ENCODE peak calls at places on chromosome 3, in six cellular contexts. One of them, this sample, is unnamed.

GRCh38 chr3:57974796-57975388 is 33.3 kb upstream of the FLNB start:
- ATAC-seq in activated T-cell treated with anti-CD3 and anti-CD28 coated beads, Interleukin-2, amount 50 U/mL, for 4 hours: no peak
- ATAC-seq in upper lobe of left lung: peak; percentile 94
- ATAC-seq in left cardiac atrium: peak; percentile 64
- ATAC-seq in activated CD8-positive, alpha-beta memory T cell treated with anti-CD3 and anti-CD28 coated beads, Interleukin-2, amount 10 ng/mL, durations not matched to agents 7 days and 5 days: no peak
- ATAC-seq in GM12878: no peak
- ATAC-seq in this sample: peak; percentile 74

GRCh38 chr3:110164632-110165240 is 827.4 kb upstream of the DPPA4 start:
- ATAC-seq in activated T-cell treated with anti-CD3 and anti-CD28 coated beads, Interleukin-2, amount 50 U/mL, for 4 hours: no peak
- ATAC-seq in upper lobe of left lung: no peak
- ATAC-seq in left cardiac atrium: no peak
- ATAC-seq in activated CD8-positive, alpha-beta memory T cell treated with anti-CD3 and anti-CD28 coated beads, Interleukin-2, amount 10 ng/mL, durations not matched to agents 7 days and 5 days: no peak
- ATAC-seq in GM12878: no peak
- ATAC-seq in this sample: no peak

GRCh38 chr3:114698355-114699105 is 404.7 kb downstream of the TIGIT start:
- ATAC-seq in activated T-cell treated with anti-CD3 and anti-CD28 coated beads, Interleukin-2, amount 50 U/mL, for 4 hours: no peak
- ATAC-seq in upper lobe of left lung: no peak
- ATAC-seq in left cardiac atrium: no peak
- ATAC-seq in activated CD8-positive, alpha-beta memory T cell treated with anti-CD3 and anti-CD28 coated beads, Interleukin-2, amount 10 ng/mL, durations not matched to agents 7 days and 5 days: no peak
- ATAC-seq in GM12878: no peak
- ATAC-seq in this sample: no peak

GRCh38 chr3:186284661-186285060 is 77.4 kb downstream of the DGKG start:
- ATAC-seq in activated T-cell treated with anti-CD3 and anti-CD28 coated beads, Interleukin-2, amount 50 U/mL, for 4 hours: no peak
- ATAC-seq in upper lobe of left lung: no peak
- ATAC-seq in left cardiac atrium: no peak
- ATAC-seq in activated CD8-positive, alpha-beta memory T cell treated with anti-CD3 and anti-CD28 coated beads, Interleukin-2, amount 10 ng/mL, durations not matched to agents 7 days and 5 days: no peak
- ATAC-seq in GM12878: no peak
- ATAC-seq in this sample: no peak

GRCh38 chr3:27978440-27978839 is 256.3 kb upstream of the EOMES start:
- ATAC-seq in activated T-cell treated with anti-CD3 and anti-CD28 coated beads, Interleukin-2, amount 50 U/mL, for 4 hours: no peak
- ATAC-seq in upper lobe of left lung: no peak
- ATAC-seq in left cardiac atrium: no peak
- ATAC-seq in activated CD8-positive, alpha-beta memory T cell treated with anti-CD3 and anti-CD28 coated beads, Interleukin-2, amount 10 ng/mL, durations not matched to agents 7 days and 5 days: no peak
- ATAC-seq in GM12878: peak; percentile 58
- ATAC-seq in this sample: no peak

GRCh38 chr3:166177130-166177529 is 339.9 kb upstream of the BCHE start:
- ATAC-seq in activated T-cell treated with anti-CD3 and anti-CD28 coated beads, Interleukin-2, amount 50 U/mL, for 4 hours: no peak
- ATAC-seq in upper lobe of left lung: no peak
- ATAC-seq in left cardiac atrium: no peak
- ATAC-seq in activated CD8-positive, alpha-beta memory T cell treated with anti-CD3 and anti-CD28 coated beads, Interleukin-2, amount 10 ng/mL, durations not matched to agents 7 days and 5 days: no peak
- ATAC-seq in GM12878: peak; percentile 22
- ATAC-seq in this sample: no peak

GRCh38 chr3:194194051-194194756 is 58.3 kb downstream of the HES1 start:
- ATAC-seq in activated T-cell treated with anti-CD3 and anti-CD28 coated beads, Interleukin-2, amount 50 U/mL, for 4 hours: no peak
- ATAC-seq in upper lobe of left lung: no peak
- ATAC-seq in left cardiac atrium: peak; percentile 21
- ATAC-seq in activated CD8-positive, alpha-beta memory T cell treated with anti-CD3 and anti-CD28 coated beads, Interleukin-2, amount 10 ng/mL, durations not matched to agents 7 days and 5 days: no peak
- ATAC-seq in GM12878: peak; percentile 55
- ATAC-seq in this sample: no peak

GRCh38 chr3:53970656-53971055 is 79.0 kb upstream of the SELENOK start:
- ATAC-seq in activated T-cell treated with anti-CD3 and anti-CD28 coated beads, Interleukin-2, amount 50 U/mL, for 4 hours: no peak
- ATAC-seq in upper lobe of left lung: no peak
- ATAC-seq in left cardiac atrium: no peak
- ATAC-seq in activated CD8-positive, alpha-beta memory T cell treated with anti-CD3 and anti-CD28 coated beads, Interleukin-2, amount 10 ng/mL, durations not matched to agents 7 days and 5 days: no peak
- ATAC-seq in GM12878: no peak
- ATAC-seq in this sample: no peak

GRCh38 chr3:171183042-171183441 is 156.5 kb upstream of the SLC2A2 start:
- ATAC-seq in activated T-cell treated with anti-CD3 and anti-CD28 coated beads, Interleukin-2, amount 50 U/mL, for 4 hours: no peak
- ATAC-seq in upper lobe of left lung: peak; percentile 17
- ATAC-seq in left cardiac atrium: peak; percentile 23
- ATAC-seq in activated CD8-positive, alpha-beta memory T cell treated with anti-CD3 and anti-CD28 coated beads, Interleukin-2, amount 10 ng/mL, durations not matched to agents 7 days and 5 days: no peak
- ATAC-seq in GM12878: no peak
- ATAC-seq in this sample: no peak

GRCh38 chr3:189170559-189170958 is 1.2 kb upstream of the TPRG1 start:
- ATAC-seq in activated T-cell treated with anti-CD3 and anti-CD28 coated beads, Interleukin-2, amount 50 U/mL, for 4 hours: no peak
- ATAC-seq in upper lobe of left lung: no peak
- ATAC-seq in left cardiac atrium: no peak
- ATAC-seq in activated CD8-positive, alpha-beta memory T cell treated with anti-CD3 and anti-CD28 coated beads, Interleukin-2, amount 10 ng/mL, durations not matched to agents 7 days and 5 days: no peak
- ATAC-seq in GM12878: no peak
- ATAC-seq in this sample: no peak

GRCh38 chr3:71355862-71356261 is 227.7 kb downstream of the FOXP1 start:
- ATAC-seq in activated T-cell treated with anti-CD3 and anti-CD28 coated beads, Interleukin-2, amount 50 U/mL, for 4 hours: peak; percentile 24
- ATAC-seq in upper lobe of left lung: no peak
- ATAC-seq in left cardiac atrium: no peak
- ATAC-seq in activated CD8-positive, alpha-beta memory T cell treated with anti-CD3 and anti-CD28 coated beads, Interleukin-2, amount 10 ng/mL, durations not matched to agents 7 days and 5 days: no peak
- ATAC-seq in GM12878: peak; percentile 21
- ATAC-seq in this sample: no peak

GRCh38 chr3:38472342-38472741 is 18.7 kb downstream of the ACVR2B start:
- ATAC-seq in activated T-cell treated with anti-CD3 and anti-CD28 coated beads, Interleukin-2, amount 50 U/mL, for 4 hours: no peak
- ATAC-seq in upper lobe of left lung: no peak
- ATAC-seq in left cardiac atrium: no peak
- ATAC-seq in activated CD8-positive, alpha-beta memory T cell treated with anti-CD3 and anti-CD28 coated beads, Interleukin-2, amount 10 ng/mL, durations not matched to agents 7 days and 5 days: no peak
- ATAC-seq in GM12878: no peak
- ATAC-seq in this sample: no peak

GRCh38 chr3:14274999-14275961 is 96.7 kb downstream of the LSM3 start:
- ATAC-seq in activated T-cell treated with anti-CD3 and anti-CD28 coated beads, Interleukin-2, amount 50 U/mL, for 4 hours: no peak
- ATAC-seq in upper lobe of left lung: no peak
- ATAC-seq in left cardiac atrium: no peak
- ATAC-seq in activated CD8-positive, alpha-beta memory T cell treated with anti-CD3 and anti-CD28 coated beads, Interleukin-2, amount 10 ng/mL, durations not matched to agents 7 days and 5 days: no peak
- ATAC-seq in GM12878: peak; percentile 42
- ATAC-seq in this sample: no peak

GRCh38 chr3:56885879-56886647 is 84.3 kb upstream of the ARHGEF3 start:
- ATAC-seq in activated T-cell treated with anti-CD3 and anti-CD28 coated beads, Interleukin-2, amount 50 U/mL, for 4 hours: peak; percentile 71
- ATAC-seq in upper lobe of left lung: no peak
- ATAC-seq in left cardiac atrium: no peak
- ATAC-seq in activated CD8-positive, alpha-beta memory T cell treated with anti-CD3 and anti-CD28 coated beads, Interleukin-2, amount 10 ng/mL, durations not matched to agents 7 days and 5 days: peak; percentile 37
- ATAC-seq in GM12878: no peak
- ATAC-seq in this sample: no peak

GRCh38 chr3:11145888-11146287 is 8.4 kb upstream of the HRH1 start:
- ATAC-seq in activated T-cell treated with anti-CD3 and anti-CD28 coated beads, Interleukin-2, amount 50 U/mL, for 4 hours: no peak
- ATAC-seq in upper lobe of left lung: no peak
- ATAC-seq in left cardiac atrium: no peak
- ATAC-seq in activated CD8-positive, alpha-beta memory T cell treated with anti-CD3 and anti-CD28 coated beads, Interleukin-2, amount 10 ng/mL, durations not matched to agents 7 days and 5 days: no peak
- ATAC-seq in GM12878: no peak
- ATAC-seq in this sample: no peak

GRCh38 chr3:152315623-152316022 is 46.9 kb downstream of the MBNL1 start:
- ATAC-seq in activated T-cell treated with anti-CD3 and anti-CD28 coated beads, Interleukin-2, amount 50 U/mL, for 4 hours: no peak
- ATAC-seq in upper lobe of left lung: no peak
- ATAC-seq in left cardiac atrium: peak; percentile 25
- ATAC-seq in activated CD8-positive, alpha-beta memory T cell treated with anti-CD3 and anti-CD28 coated beads, Interleukin-2, amount 10 ng/mL, durations not matched to agents 7 days and 5 days: no peak
- ATAC-seq in GM12878: no peak
- ATAC-seq in this sample: peak; percentile 31

GRCh38 chr3:190865828-190866227 is 3.3 kb upstream of the GMNC start:
- ATAC-seq in activated T-cell treated with anti-CD3 and anti-CD28 coated beads, Interleukin-2, amount 50 U/mL, for 4 hours: no peak
- ATAC-seq in upper lobe of left lung: no peak
- ATAC-seq in left cardiac atrium: no peak
- ATAC-seq in activated CD8-positive, alpha-beta memory T cell treated with anti-CD3 and anti-CD28 coated beads, Interleukin-2, amount 10 ng/mL, durations not matched to agents 7 days and 5 days: no peak
- ATAC-seq in GM12878: peak; percentile 63
- ATAC-seq in this sample: no peak

GRCh38 chr3:84836961-84837360 is 121.8 kb upstream of the CADM2 start:
- ATAC-seq in activated T-cell treated with anti-CD3 and anti-CD28 coated beads, Interleukin-2, amount 50 U/mL, for 4 hours: no peak
- ATAC-seq in upper lobe of left lung: no peak
- ATAC-seq in left cardiac atrium: no peak
- ATAC-seq in activated CD8-positive, alpha-beta memory T cell treated with anti-CD3 and anti-CD28 coated beads, Interleukin-2, amount 10 ng/mL, durations not matched to agents 7 days and 5 days: no peak
- ATAC-seq in GM12878: no peak
- ATAC-seq in this sample: no peak

GRCh38 chr3:128808672-128809071 is 70.7 kb upstream of the ACAD9 start:
- ATAC-seq in activated T-cell treated with anti-CD3 and anti-CD28 coated beads, Interleukin-2, amount 50 U/mL, for 4 hours: no peak
- ATAC-seq in upper lobe of left lung: no peak
- ATAC-seq in left cardiac atrium: no peak
- ATAC-seq in activated CD8-positive, alpha-beta memory T cell treated with anti-CD3 and anti-CD28 coated beads, Interleukin-2, amount 10 ng/mL, durations not matched to agents 7 days and 5 days: no peak
- ATAC-seq in GM12878: no peak
- ATAC-seq in this sample: no peak

GRCh38 chr3:40208251-40208650 is 101.3 kb upstream of the EIF1B start:
- ATAC-seq in activated T-cell treated with anti-CD3 and anti-CD28 coated beads, Interleukin-2, amount 50 U/mL, for 4 hours: no peak
- ATAC-seq in upper lobe of left lung: no peak
- ATAC-seq in left cardiac atrium: no peak
- ATAC-seq in activated CD8-positive, alpha-beta memory T cell treated with anti-CD3 and anti-CD28 coated beads, Interleukin-2, amount 10 ng/mL, durations not matched to agents 7 days and 5 days: no peak
- ATAC-seq in GM12878: no peak
- ATAC-seq in this sample: no peak

GRCh38 chr3:188656196-188656982 is 502.4 kb downstream of the LPP start:
- ATAC-seq in activated T-cell treated with anti-CD3 and anti-CD28 coated beads, Interleukin-2, amount 50 U/mL, for 4 hours: no peak
- ATAC-seq in upper lobe of left lung: peak; percentile 57
- ATAC-seq in left cardiac atrium: no peak
- ATAC-seq in activated CD8-positive, alpha-beta memory T cell treated with anti-CD3 and anti-CD28 coated beads, Interleukin-2, amount 10 ng/mL, durations not matched to agents 7 days and 5 days: no peak
- ATAC-seq in GM12878: no peak
- ATAC-seq in this sample: peak; percentile 34

GRCh38 chr3:55884491-55885285 is 397.6 kb upstream of the WNT5A start:
- ATAC-seq in activated T-cell treated with anti-CD3 and anti-CD28 coated beads, Interleukin-2, amount 50 U/mL, for 4 hours: no peak
- ATAC-seq in upper lobe of left lung: no peak
- ATAC-seq in left cardiac atrium: no peak
- ATAC-seq in activated CD8-positive, alpha-beta memory T cell treated with anti-CD3 and anti-CD28 coated beads, Interleukin-2, amount 10 ng/mL, durations not matched to agents 7 days and 5 days: no peak
- ATAC-seq in GM12878: no peak
- ATAC-seq in this sample: no peak

GRCh38 chr3:14602006-14602803 is 49.4 kb upstream of the CCDC174 start:
- ATAC-seq in activated T-cell treated with anti-CD3 and anti-CD28 coated beads, Interleukin-2, amount 50 U/mL, for 4 hours: no peak
- ATAC-seq in upper lobe of left lung: no peak
- ATAC-seq in left cardiac atrium: peak; percentile 20
- ATAC-seq in activated CD8-positive, alpha-beta memory T cell treated with anti-CD3 and anti-CD28 coated beads, Interleukin-2, amount 10 ng/mL, durations not matched to agents 7 days and 5 days: no peak
- ATAC-seq in GM12878: no peak
- ATAC-seq in this sample: peak; percentile 5

GRCh38 chr3:33908209-33908851 is 109.9 kb downstream of the PDCD6IP start:
- ATAC-seq in activated T-cell treated with anti-CD3 and anti-CD28 coated beads, Interleukin-2, amount 50 U/mL, for 4 hours: no peak
- ATAC-seq in upper lobe of left lung: no peak
- ATAC-seq in left cardiac atrium: peak; percentile 82
- ATAC-seq in activated CD8-positive, alpha-beta memory T cell treated with anti-CD3 and anti-CD28 coated beads, Interleukin-2, amount 10 ng/mL, durations not matched to agents 7 days and 5 days: no peak
- ATAC-seq in GM12878: no peak
- ATAC-seq in this sample: no peak

GRCh38 chr3:102200560-102200959 is 234.3 kb upstream of the ZPLD1 start:
- ATAC-seq in activated T-cell treated with anti-CD3 and anti-CD28 coated beads, Interleukin-2, amount 50 U/mL, for 4 hours: no peak
- ATAC-seq in upper lobe of left lung: no peak
- ATAC-seq in left cardiac atrium: no peak
- ATAC-seq in activated CD8-positive, alpha-beta memory T cell treated with anti-CD3 and anti-CD28 coated beads, Interleukin-2, amount 10 ng/mL, durations not matched to agents 7 days and 5 days: no peak
- ATAC-seq in GM12878: no peak
- ATAC-seq in this sample: no peak

GRCh38 chr3:46416134-46417119 is 9.4 kb downstream of the CCRL2 start:
- ATAC-seq in activated T-cell treated with anti-CD3 and anti-CD28 coated beads, Interleukin-2, amount 50 U/mL, for 4 hours: no peak
- ATAC-seq in upper lobe of left lung: no peak
- ATAC-seq in left cardiac atrium: no peak
- ATAC-seq in activated CD8-positive, alpha-beta memory T cell treated with anti-CD3 and anti-CD28 coated beads, Interleukin-2, amount 10 ng/mL, durations not matched to agents 7 days and 5 days: no peak
- ATAC-seq in GM12878: peak; percentile 26
- ATAC-seq in this sample: no peak

GRCh38 chr3:73018790-73019441 is 22.3 kb downstream of the PPP4R2 start:
- ATAC-seq in activated T-cell treated with anti-CD3 and anti-CD28 coated beads, Interleukin-2, amount 50 U/mL, for 4 hours: peak; percentile 94
- ATAC-seq in upper lobe of left lung: no peak
- ATAC-seq in left cardiac atrium: no peak
- ATAC-seq in activated CD8-positive, alpha-beta memory T cell treated with anti-CD3 and anti-CD28 coated beads, Interleukin-2, amount 10 ng/mL, durations not matched to agents 7 days and 5 days: no peak
- ATAC-seq in GM12878: no peak
- ATAC-seq in this sample: no peak

GRCh38 chr3:27060336-27060735 is 308.8 kb downstream of the NEK10 start:
- ATAC-seq in activated T-cell treated with anti-CD3 and anti-CD28 coated beads, Interleukin-2, amount 50 U/mL, for 4 hours: no peak
- ATAC-seq in upper lobe of left lung: no peak
- ATAC-seq in left cardiac atrium: no peak
- ATAC-seq in activated CD8-positive, alpha-beta memory T cell treated with anti-CD3 and anti-CD28 coated beads, Interleukin-2, amount 10 ng/mL, durations not matched to agents 7 days and 5 days: no peak
- ATAC-seq in GM12878: no peak
- ATAC-seq in this sample: no peak

GRCh38 chr3:60055765-60056164 is 1005.9 kb upstream of the CFAP20DC start:
- ATAC-seq in activated T-cell treated with anti-CD3 and anti-CD28 coated beads, Interleukin-2, amount 50 U/mL, for 4 hours: peak; percentile 46
- ATAC-seq in upper lobe of left lung: peak; percentile 34
- ATAC-seq in left cardiac atrium: no peak
- ATAC-seq in activated CD8-positive, alpha-beta memory T cell treated with anti-CD3 and anti-CD28 coated beads, Interleukin-2, amount 10 ng/mL, durations not matched to agents 7 days and 5 days: no peak
- ATAC-seq in GM12878: no peak
- ATAC-seq in this sample: no peak

GRCh38 chr3:169657351-169658124 is 6.0 kb downstream of the MECOM start:
- ATAC-seq in activated T-cell treated with anti-CD3 and anti-CD28 coated beads, Interleukin-2, amount 50 U/mL, for 4 hours: no peak
- ATAC-seq in upper lobe of left lung: no peak
- ATAC-seq in left cardiac atrium: no peak
- ATAC-seq in activated CD8-positive, alpha-beta memory T cell treated with anti-CD3 and anti-CD28 coated beads, Interleukin-2, amount 10 ng/mL, durations not matched to agents 7 days and 5 days: no peak
- ATAC-seq in GM12878: no peak
- ATAC-seq in this sample: no peak

GRCh38 chr3:145735631-145736030 is 425.4 kb downstream of the PLOD2 start:
- ATAC-seq in activated T-cell treated with anti-CD3 and anti-CD28 coated beads, Interleukin-2, amount 50 U/mL, for 4 hours: no peak
- ATAC-seq in upper lobe of left lung: no peak
- ATAC-seq in left cardiac atrium: no peak
- ATAC-seq in activated CD8-positive, alpha-beta memory T cell treated with anti-CD3 and anti-CD28 coated beads, Interleukin-2, amount 10 ng/mL, durations not matched to agents 7 days and 5 days: no peak
- ATAC-seq in GM12878: no peak
- ATAC-seq in this sample: no peak

GRCh38 chr3:154081305-154081704 is 39.9 kb upstream of the ARHGEF26 start:
- ATAC-seq in activated T-cell treated with anti-CD3 and anti-CD28 coated beads, Interleukin-2, amount 50 U/mL, for 4 hours: no peak
- ATAC-seq in upper lobe of left lung: no peak
- ATAC-seq in left cardiac atrium: no peak
- ATAC-seq in activated CD8-positive, alpha-beta memory T cell treated with anti-CD3 and anti-CD28 coated beads, Interleukin-2, amount 10 ng/mL, durations not matched to agents 7 days and 5 days: no peak
- ATAC-seq in GM12878: no peak
- ATAC-seq in this sample: no peak

GRCh38 chr3:184289426-184289938 is 9.6 kb upstream of the PSMD2 start:
- ATAC-seq in activated T-cell treated with anti-CD3 and anti-CD28 coated beads, Interleukin-2, amount 50 U/mL, for 4 hours: peak; percentile 77
- ATAC-seq in upper lobe of left lung: peak; percentile 59
- ATAC-seq in left cardiac atrium: peak; percentile 21
- ATAC-seq in activated CD8-positive, alpha-beta memory T cell treated with anti-CD3 and anti-CD28 coated beads, Interleukin-2, amount 10 ng/mL, durations not matched to agents 7 days and 5 days: peak; percentile 80
- ATAC-seq in GM12878: peak; percentile 88
- ATAC-seq in this sample: no peak

GRCh38 chr3:189862385-189863023 is 231.3 kb downstream of the TP63 start:
- ATAC-seq in activated T-cell treated with anti-CD3 and anti-CD28 coated beads, Interleukin-2, amount 50 U/mL, for 4 hours: no peak
- ATAC-seq in upper lobe of left lung: no peak
- ATAC-seq in left cardiac atrium: no peak
- ATAC-seq in activated CD8-positive, alpha-beta memory T cell treated with anti-CD3 and anti-CD28 coated beads, Interleukin-2, amount 10 ng/mL, durations not matched to agents 7 days and 5 days: no peak
- ATAC-seq in GM12878: no peak
- ATAC-seq in this sample: no peak